ENCODE peak calls at places on chromosome 1, in ten cellular contexts. C is tibial nerve, V is brain microvascular endothelial cell, U is AG04449, G is RWPE1, F is HFFc6, M is IMR-90, N is fibroblast of lung, Q is left lung, R is omental fat pad. X is an unnamed sample.

GRCh38 chr1:215425135-215425534 is 142.0 kb upstream of the KCTD3 start:
- DNase-seq in N (no peak), Q (no peak), V (no peak), F (no peak), G (no peak), C (no peak), U (no peak), M (no peak), R (no peak), X (no peak)

GRCh38 chr1:152110860-152111514 is 4.3 kb downstream of the TCHH start:
- DNase-seq in M (peak; percentile 36), F (peak; percentile 10), G (peak; percentile 25), V (peak; percentile 20), C (no peak), Q (peak; percentile 42), N (peak; percentile 65), U (no peak), R (no peak), X (peak; percentile 18)

GRCh38 chr1:100412980-100413379 is 60.7 kb downstream of the CDC14A start:
- DNase-seq in R (no peak), N (no peak), F (no peak), V (no peak), U (no peak), Q (no peak), G (no peak), M (no peak), C (no peak), X (no peak)

GRCh38 chr1:82091274-82091673 is 290.5 kb downstream of the ADGRL2 start:
- DNase-seq in N (no peak), R (no peak), M (no peak), C (no peak), V (no peak), Q (no peak), F (no peak), U (no peak), G (no peak), X (no peak)

GRCh38 chr1:243354511-243355153 is 98.8 kb downstream of the SDCCAG8 start:
- DNase-seq in N (peak; percentile 20), R (no peak), V (no peak), M (peak; percentile 21), Q (no peak), C (no peak), F (peak; percentile 8), U (no peak), G (no peak), X (no peak)

GRCh38 chr1:200051620-200052019 is 24.1 kb downstream of the NR5A2 start:
- DNase-seq in U (no peak), M (no peak), R (no peak), N (no peak), V (no peak), Q (no peak), G (no peak), F (no peak), C (no peak), X (no peak)

GRCh38 chr1:64092851-64093371 is 110.5 kb upstream of the UBE2U start:
- DNase-seq in G (no peak), Q (no peak), R (no peak), U (no peak), M (no peak), F (no peak), N (no peak), C (no peak), V (no peak), X (no peak)

GRCh38 chr1:155892801-155893200 is 18.3 kb downstream of the RIT1 start:
- DNase-seq in N (peak; percentile 84), U (no peak), C (no peak), G (peak; percentile 51), V (peak; percentile 65), Q (no peak), M (peak; percentile 89), F (peak; percentile 83), R (no peak), X (no peak)

GRCh38 chr1:233908092-233908491 is 3.6 kb downstream of the SLC35F3 start:
- DNase-seq in G (no peak), V (no peak), C (no peak), M (no peak), U (no peak), Q (no peak), N (no peak), F (no peak), R (no peak), X (no peak)

GRCh38 chr1:240169188-240169587 is 77.5 kb downstream of the FMN2 start:
- DNase-seq in F (peak; percentile 32), N (peak; percentile 31), M (peak; percentile 31), G (peak; percentile 23), R (no peak), C (no peak), U (no peak), V (peak; percentile 22), Q (no peak), X (no peak)
- TF ChIP-seq CTCF in F (peak; percentile 66), N (peak; percentile 47), M (peak; percentile 40), G (no peak), R (no peak), C (no peak), U (no peak), V (peak; percentile 58), Q (no peak), X (no peak)

GRCh38 chr1:48232722-48233121 is 10.2 kb downstream of the SLC5A9 start:
- DNase-seq in C (no peak), M (no peak), U (no peak), V (no peak), Q (no peak), N (no peak), G (no peak), R (no peak), F (no peak), X (no peak)

GRCh38 chr1:48225579-48225978 is 3.1 kb downstream of the SLC5A9 start:
- DNase-seq in R (no peak), F (no peak), C (no peak), U (no peak), G (no peak), Q (no peak), V (no peak), N (no peak), M (no peak), X (no peak)

GRCh38 chr1:48229309-48229708 is 6.8 kb downstream of the SLC5A9 start:
- DNase-seq in C (no peak), R (no peak), U (no peak), G (no peak), M (no peak), F (no peak), Q (no peak), V (no peak), N (no peak), X (no peak)

GRCh38 chr1:48227165-48228013 is 4.9 kb downstream of the SLC5A9 start:
- DNase-seq in V (no peak), F (no peak), G (no peak), M (no peak), Q (no peak), U (no peak), C (no peak), R (no peak), N (no peak), X (no peak)

DNA sequence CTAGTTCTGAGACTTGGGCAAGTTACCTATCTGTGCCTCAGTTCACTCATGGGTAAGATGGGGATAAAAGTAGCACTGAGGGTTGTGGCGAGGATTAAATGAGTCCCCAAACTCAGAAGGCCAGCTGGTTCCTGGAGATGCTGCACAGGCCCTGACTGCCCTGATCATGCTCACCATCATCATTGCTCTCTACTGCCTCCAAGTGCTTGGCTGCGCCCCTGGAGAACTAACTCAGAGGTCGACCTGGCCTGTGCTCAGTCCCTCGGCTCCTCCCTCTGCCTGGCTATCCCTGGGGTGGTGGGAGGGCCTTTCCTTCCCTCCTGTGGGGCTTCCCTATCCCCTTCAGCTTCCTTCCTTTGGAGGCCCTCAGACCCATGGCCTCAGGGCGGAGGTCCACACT is 5.6 kb downstream of the SLC5A9 start:
- DNase-seq in U (no peak), M (no peak), V (no peak), R (no peak), F (no peak), G (no peak), N (no peak), Q (no peak), C (no peak), X (no peak)
- TF ChIP-seq CTCF in U (no peak), M (no peak), V (peak; percentile 33), R (no peak), F (no peak), G (no peak), N (peak; percentile 6), Q (no peak), C (no peak), X (no peak)

GRCh38 chr1:86151427-86151826 is 5.1 kb downstream of the COL24A1 start:
- DNase-seq in F (peak; percentile 74), Q (no peak), U (no peak), M (peak; percentile 82), C (no peak), R (no peak), G (no peak), N (peak; percentile 87), V (peak; percentile 34), X (no peak)

GRCh38 chr1:86150553-86151055 is 6.0 kb downstream of the COL24A1 start:
- DNase-seq in M (peak; percentile 53), R (no peak), V (no peak), Q (no peak), C (no peak), U (no peak), F (no peak), N (peak; percentile 52), G (no peak), X (no peak)

GRCh38 chr1:86149591-86149990 is 7.0 kb downstream of the COL24A1 start:
- DNase-seq in Q (no peak), V (no peak), G (peak; percentile 26), N (no peak), M (no peak), F (no peak), U (no peak), C (no peak), R (no peak), X (no peak)

GRCh38 chr1:86146566-86146965 is 10.0 kb downstream of the COL24A1 start:
- DNase-seq in M (no peak), G (no peak), V (no peak), R (no peak), N (no peak), U (no peak), Q (no peak), C (no peak), F (no peak), X (no peak)
- TF ChIP-seq CTCF in M (no peak), G (peak; percentile 10), V (no peak), R (no peak), N (peak; percentile 29), U (no peak), Q (no peak), C (no peak), F (peak; percentile 51), X (no peak)

DNA sequence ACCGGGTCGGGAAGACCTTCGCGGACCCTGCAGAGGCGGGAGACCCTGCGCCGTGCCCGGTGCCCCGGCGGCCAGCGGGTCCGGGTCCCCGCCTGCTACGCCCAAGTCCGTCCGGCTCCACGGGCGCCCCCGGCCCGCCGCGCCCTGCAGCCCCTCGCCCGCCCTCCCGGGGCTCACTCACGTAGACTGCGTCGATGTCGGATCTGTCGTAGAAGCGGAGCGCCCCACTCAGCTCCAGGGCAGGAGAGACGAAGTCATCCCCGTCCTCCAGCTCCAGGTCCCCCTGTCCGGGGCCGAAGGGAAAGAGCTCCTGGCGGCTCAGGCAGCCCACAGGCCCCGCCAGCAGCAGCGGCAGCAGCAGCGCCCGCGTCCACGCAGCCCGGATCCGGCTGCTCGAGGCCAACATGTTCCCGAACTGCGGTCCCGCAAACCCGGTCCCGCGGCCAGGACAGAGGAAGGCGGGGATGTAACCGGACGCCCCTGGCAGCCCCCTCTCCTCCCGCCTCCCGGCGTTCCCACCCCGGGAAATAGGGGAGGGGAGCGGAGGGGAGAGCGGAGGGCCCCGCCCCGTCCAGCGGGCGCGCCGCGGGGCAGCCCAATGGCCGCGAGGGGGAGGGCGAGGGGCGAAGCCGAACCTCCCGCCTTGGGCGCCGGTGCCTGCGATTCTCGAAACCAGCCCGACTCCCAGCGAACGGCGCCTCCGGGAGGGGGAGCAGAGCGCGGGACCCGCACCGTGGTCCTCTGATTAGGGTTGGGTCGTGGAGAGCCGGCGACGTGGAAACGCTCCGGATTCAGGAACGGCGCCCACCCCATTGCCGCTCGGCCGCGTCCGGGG is at the start of gene NID1:
- DNase-seq in G (peak; percentile 75), N (peak; percentile 82), C (peak; percentile 81), Q (peak; percentile 69), V (peak; percentile 43), U (no peak), R (peak; percentile 27), M (peak; percentile 79), F (peak; percentile 33), X (peak; percentile 38)
- TF ChIP-seq CTCF in G (peak; percentile 16), N (no peak), C (peak; percentile 46), Q (no peak), V (peak; percentile 25), U (peak; percentile 37), R (no peak), M (peak; percentile 36), F (peak; percentile 72), X (no peak)